ENCODE peak calls at places on chromosomes 6 and 20, in eight cellular contexts. A, C, H, I, Y, E, G and B are unnamed samples.

GRCh38 chr6:28383235-28384142 is 16.1 kb downstream of the ZSCAN12 start:
- DNase-seq in A (peak; percentile 63), C (peak; percentile 78), H (peak; percentile 91), I (peak; percentile 88), Y (peak; percentile 92), E (peak; percentile 94), G (peak; percentile 63), B (peak; percentile 75)

GRCh38 chr6:167970236-167970635 is 27.2 kb upstream of the KIF25 start:
- DNase-seq in A (no peak), C (no peak), H (no peak), I (no peak), Y (no peak), E (no peak), G (no peak), B (no peak)

GRCh38 chr20:10366898-10367419 is 67.1 kb downstream of the MKKS start:
- DNase-seq in A (no peak), C (no peak), H (no peak), I (no peak), Y (no peak), E (no peak), G (no peak), B (no peak)

GRCh38 chr20:12372557-12372956 is 454.9 kb downstream of the BTBD3 start:
- DNase-seq in A (no peak), C (no peak), H (no peak), I (no peak), Y (no peak), E (no peak), G (no peak), B (no peak)

GRCh38 chr6:163888030-163888819 is 473.7 kb downstream of the QKI start:
- DNase-seq in A (no peak), C (no peak), H (no peak), I (no peak), Y (no peak), E (no peak), G (no peak), B (no peak)

GRCh38 chr20:37348643-37349516 is 2.9 kb downstream of the SRC start:
- DNase-seq in A (no peak), C (no peak), H (no peak), I (no peak), Y (no peak), E (peak; percentile 43), G (peak; percentile 5), B (no peak)

GRCh38 chr6:101208152-101208551 is 185.4 kb upstream of the GRIK2 start:
- DNase-seq in A (no peak), C (no peak), H (no peak), I (no peak), Y (peak; percentile 68), E (no peak), G (no peak), B (no peak)

GRCh38 chr6:138482816-138483215 is 16.5 kb downstream of the NHSL1 start:
- DNase-seq in A (no peak), C (no peak), H (no peak), I (no peak), Y (no peak), E (no peak), G (no peak), B (no peak)

GRCh38 chr6:106693343-106693742 is 64.0 kb downstream of the QRSL1 start:
- DNase-seq in A (no peak), C (no peak), H (no peak), I (no peak), Y (no peak), E (no peak), G (no peak), B (no peak)

GRCh38 chr6:134247271-134247833 is 70.6 kb downstream of the SGK1 start:
- DNase-seq in A (no peak), C (no peak), H (no peak), I (no peak), Y (peak; percentile 19), E (no peak), G (no peak), B (no peak)

GRCh38 chr20:2820084-2820895 is 4.1 kb downstream of the TMEM239 start:
- DNase-seq in A (no peak), C (peak; percentile 58), H (peak; percentile 36), I (no peak), Y (no peak), E (no peak), G (peak; percentile 55), B (no peak)

GRCh38 chr6:157667211-157668033 is 155.6 kb upstream of the SNX9 start:
- DNase-seq in A (peak; percentile 71), C (peak; percentile 49), H (no peak), I (peak; percentile 64), Y (peak; percentile 58), E (peak; percentile 72), G (peak; percentile 83), B (no peak)

GRCh38 chr20:36181934-36182603 is 27.5 kb downstream of the EPB41L1 start:
- DNase-seq in A (no peak), C (no peak), H (no peak), I (no peak), Y (no peak), E (no peak), G (peak; percentile 28), B (no peak)

GRCh38 chr6:142222022-142222421 is 75.0 kb downstream of the VTA1 start:
- DNase-seq in A (no peak), C (no peak), H (no peak), I (no peak), Y (no peak), E (no peak), G (no peak), B (no peak)
- H3K4me3 ChIP-seq in A (no peak overlapping the region), C (no peak overlapping the region), H (no peak overlapping the region), I (no peak overlapping the region), Y (no peak overlapping the region), E (no peak overlapping the region), G (no peak overlapping the region), B (no peak overlapping the region)

GRCh38 chr6:140051521-140052455 is 677.3 kb upstream of the CITED2 start:
- DNase-seq in A (peak; percentile 1), C (no peak), H (no peak), I (no peak), Y (no peak), E (no peak), G (no peak), B (no peak)
- TF ChIP-seq EP300 in A (peak; percentile 24), C (no peak), H (no peak), I (no peak), Y (no peak), E (no peak), G (no peak), B (no peak)

GRCh38 chr6:7260291-7261029 is 52.5 kb downstream of the SSR1 start:
- DNase-seq in A (no peak), C (no peak), H (no peak), I (no peak), Y (no peak), E (peak; percentile 42), G (no peak), B (no peak)
- H3K4me3 ChIP-seq in A (peak overlapping the region; percentile 56), C (peak overlapping the region; percentile 37), H (peak overlapping the region; percentile 73), I (peak overlapping the region; percentile 63), Y (peak overlapping the region; percentile 46), E (peak overlapping the region; percentile 59), G (no peak overlapping the region), B (peak overlapping the region; percentile 55)

GRCh38 chr6:81396916-81397315 is 355.6 kb downstream of the TENT5A start:
- DNase-seq in A (no peak), C (no peak), H (no peak), I (no peak), Y (no peak), E (no peak), G (no peak), B (no peak)

DNA sequence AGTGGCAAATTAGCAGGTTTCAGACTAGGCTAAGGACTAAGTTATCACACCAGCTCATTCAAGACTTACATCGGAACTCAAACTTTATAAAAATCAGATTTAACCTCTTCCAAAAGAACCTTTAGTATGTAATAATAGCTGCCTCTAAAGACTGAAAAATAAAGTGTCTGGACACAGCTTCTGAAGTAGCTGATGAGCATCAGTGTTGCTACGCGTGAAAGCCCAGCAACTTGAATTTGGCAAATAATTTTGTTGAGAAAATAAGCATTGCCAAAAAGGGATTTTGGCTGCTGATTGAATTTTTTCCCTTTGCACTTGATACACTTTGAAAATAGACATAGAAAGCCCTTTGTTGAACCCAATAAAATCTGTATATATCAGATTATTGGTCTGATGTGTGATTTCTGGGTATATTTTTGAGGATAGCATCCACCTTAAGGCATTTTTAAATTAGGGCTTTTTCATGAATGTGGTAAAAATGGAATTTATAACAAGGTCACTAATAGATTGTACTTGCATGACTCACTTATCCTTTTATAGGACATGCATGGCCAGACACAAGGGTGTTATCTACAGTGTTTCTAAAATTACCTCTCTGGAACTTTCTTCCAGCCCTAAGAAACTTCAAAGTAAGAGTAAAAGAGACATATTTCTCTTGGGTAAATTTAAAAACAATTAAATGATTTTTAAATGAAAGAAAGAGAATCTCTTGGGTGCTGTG is 350.4 kb downstream of the TENT5A start:
- DNase-seq in A (no peak), C (no peak), H (no peak), I (no peak), Y (no peak), E (no peak), G (no peak), B (no peak)
- TF ChIP-seq EP300 in A (no peak), C (no peak), H (no peak), I (no peak), Y (no peak), E (no peak), G (no peak), B (no peak)

GRCh38 chr6:43123691-43124314 is 47.3 kb upstream of the SRF start:
- DNase-seq in A (no peak), C (no peak), H (no peak), I (no peak), Y (no peak), E (no peak), G (no peak), B (no peak)
- H3K4me3 ChIP-seq in A (no peak overlapping the region), C (peak overlapping the region; percentile 2), H (no peak overlapping the region), I (no peak overlapping the region), Y (no peak overlapping the region), E (no peak overlapping the region), G (no peak overlapping the region), B (no peak overlapping the region)

GRCh38 chr6:35077006-35077712 is 64.0 kb downstream of the TCP11 start:
- DNase-seq in A (no peak), C (no peak), H (no peak), I (no peak), Y (no peak), E (peak; percentile 35), G (no peak), B (no peak)
- TF ChIP-seq EP300 in A (no peak), C (no peak), H (no peak), I (no peak), Y (no peak), E (no peak), G (no peak), B (no peak)